ENCODE peak calls at places on chromosome 14, in ten cellular contexts. W is neuronal stem cell; T is effector memory CD4-positive, alpha-beta T cell; P is psoas muscle; R is heart right ventricle; X is CD8-positive, alpha-beta T cell; H is left ventricle myocardium inferior; M is cardiac muscle cell; B is ovary; K is thoracic aorta. J is an unnamed sample. For H3K9me3, the result is how much of the 10 kb centered on the place peaks cover.

GRCh38 chr14:55592426-55592825 is 12.4 kb downstream of the KTN1 start:
- DNase-seq in X (no peak), W (no peak), K (no peak), P (no peak), M (no peak), R (no peak), T (no peak), H (no peak), B (no peak), J (no peak)

GRCh38 chr14:37623552-37623951 is 28.1 kb downstream of the TTC6 start:
- DNase-seq in K (no peak), W (no peak), M (peak), T (no peak), R (no peak), P (no peak), H (no peak), X (no peak), B (no peak), J (no peak)

GRCh38 chr14:92026548-92027190 is 13.2 kb downstream of the TRIP11 start:
- DNase-seq in W (no peak), R (no peak), X (no peak), P (no peak), H (no peak), B (no peak), K (no peak), T (no peak), M (no peak), J (no peak)

GRCh38 chr14:100292776-100293461 is 13.3 kb downstream of the SLC25A29 start:
- DNase-seq in K (no peak), M (no peak), T (no peak), W (no peak), H (no peak), B (peak), P (peak), X (no peak), R (no peak), J (no peak)

GRCh38 chr14:64417042-64417770 is 29.1 kb downstream of the MTHFD1 start:
- DNase-seq in B (no peak), H (no peak), P (no peak), K (no peak), W (no peak), T (no peak), X (no peak), R (no peak), M (peak), J (no peak)

GRCh38 chr14:59705866-59706265 is 129.3 kb upstream of the CCDC175 start:
- DNase-seq in P (no peak), W (no peak), B (no peak), K (no peak), X (no peak), T (no peak), M (no peak), R (no peak), H (no peak), J (no peak)

GRCh38 chr14:63896278-63896720 is 43.5 kb downstream of the SYNE2 start:
- DNase-seq in K (peak), H (peak), M (peak), R (peak), X (no peak), W (no peak), B (peak), T (no peak), P (no peak), J (no peak)

GRCh38 chr14:102580552-102581110 is 11.8 kb upstream of the RCOR1 start:
- DNase-seq in T (no peak), K (no peak), B (no peak), P (no peak), X (no peak), M (no peak), R (no peak), W (no peak), H (no peak), J (no peak)

GRCh38 chr14:103593577-103593976 is 30.8 kb downstream of the COA8 start:
- DNase-seq in P (no peak), T (no peak), X (no peak), B (no peak), R (no peak), K (no peak), M (no peak), W (no peak), H (no peak), J (no peak)

GRCh38 chr14:51328089-51328941 is 88.3 kb downstream of the TMX1 start:
- DNase-seq in T (no peak), K (no peak), X (no peak), B (no peak), P (no peak), H (no peak), W (no peak), R (peak), M (peak), J (no peak)

GRCh38 chr14:99377951-99378350 is 102.7 kb downstream of the SETD3 start:
- DNase-seq in T (no peak), P (no peak), B (no peak), M (no peak), W (no peak), H (no peak), X (no peak), K (no peak), R (no peak), J (no peak)

GRCh38 chr14:51448831-51449665 is 202.7 kb upstream of the FRMD6 start:
- DNase-seq in X (no peak), W (no peak), M (peak), B (peak), T (no peak), P (peak), K (peak), H (peak), R (peak), J (no peak)

GRCh38 chr14:39469094-39469710 is 37.0 kb upstream of the FBXO33 start:
- DNase-seq in R (no peak), M (peak), T (no peak), K (no peak), P (no peak), X (peak), H (no peak), W (no peak), B (no peak), J (no peak)

GRCh38 chr14:94093418-94093817 is 12.3 kb downstream of the IFI27L1 start:
- DNase-seq in K (no peak), R (no peak), X (no peak), H (no peak), M (no peak), B (no peak), W (no peak), P (no peak), T (no peak), J (no peak)

GRCh38 chr14:96126339-96126770 is 78.3 kb upstream of the BDKRB2 start:
- DNase-seq in X (peak), T (no peak), H (no peak), W (no peak), P (no peak), B (no peak), K (no peak), M (peak), R (no peak), J (no peak)

GRCh38 chr14:74620497-74620921 is 8.5 kb upstream of the LTBP2 start:
- DNase-seq in M (peak), K (no peak), X (no peak), T (no peak), B (no peak), W (no peak), P (no peak), H (no peak), R (no peak), J (no peak)

GRCh38 chr14:39722547-39723273 is 290.5 kb upstream of the FBXO33 start:
- DNase-seq in R (no peak), W (no peak), X (no peak), M (no peak), H (no peak), T (no peak), P (no peak), B (no peak), K (no peak), J (no peak)

GRCh38 chr14:61025239-61026223 is 44.5 kb downstream of the SLC38A6 start:
- DNase-seq in H (peak), K (peak), W (peak), R (peak), P (peak), X (peak), T (no peak), B (peak), M (peak), J (peak)

GRCh38 chr14:49992901-49993335 is 100.0 kb downstream of the ARF6 start:
- DNase-seq in R (peak), W (no peak), K (no peak), X (no peak), H (no peak), B (no peak), T (no peak), M (peak), P (no peak), J (no peak)

GRCh38 chr14:23681337-23681736 is 45.2 kb downstream of the DHRS2 start:
- DNase-seq in T (no peak), H (no peak), R (no peak), B (no peak), P (no peak), X (no peak), K (no peak), W (no peak), M (no peak), J (no peak)

GRCh38 chr14:104066719-104067118 is 18.8 kb upstream of the ASPG start:
- DNase-seq in W (no peak), K (no peak), B (no peak), P (no peak), T (no peak), M (no peak), R (no peak), H (no peak), X (no peak), J (no peak)

GRCh38 chr14:94383777-94384176 is 4.6 kb downstream of the SERPINA1 start:
- DNase-seq in T (no peak), R (no peak), W (no peak), P (no peak), H (no peak), M (no peak), B (no peak), X (no peak), K (no peak), J (no peak)

GRCh38 chr14:59755388-59755787 is 115.2 kb downstream of the RTN1 start:
- DNase-seq in R (no peak), K (no peak), H (no peak), X (no peak), W (no peak), M (no peak), P (no peak), T (no peak), B (no peak), J (no peak)

DNA sequence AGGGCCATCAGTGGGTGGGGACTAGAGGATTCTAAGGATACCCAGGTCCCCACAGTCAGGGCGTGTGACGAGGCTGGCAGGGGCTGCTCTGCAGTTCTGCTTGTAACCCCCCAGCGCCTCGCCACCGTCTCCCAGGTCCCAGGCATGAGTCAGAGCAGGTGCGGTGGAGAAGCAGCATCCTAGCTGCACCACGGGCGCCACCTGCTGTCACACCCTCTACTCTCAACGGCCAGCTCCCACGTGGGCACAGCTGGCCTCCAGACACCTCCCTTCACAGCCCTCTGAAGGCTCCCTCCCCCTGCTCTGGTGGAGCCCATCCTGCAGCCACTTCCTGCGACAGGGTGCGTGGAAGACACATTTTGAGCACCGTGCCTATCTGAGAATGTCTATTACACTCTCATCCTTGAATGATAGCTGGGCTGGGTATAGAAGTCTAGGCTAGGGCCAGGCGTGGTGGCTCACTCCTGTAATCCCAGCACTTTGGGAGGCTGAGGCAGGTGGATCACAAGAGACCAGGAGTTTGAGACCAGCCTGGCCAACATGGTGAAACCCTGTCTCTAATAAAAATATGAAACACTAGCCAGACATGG is 6.9 kb upstream of the NUDT14 start:
- DNase-seq in B (no peak), X (no peak), K (no peak), W (no peak), R (no peak), T (no peak), M (no peak), P (no peak), H (no peak), J (no peak)
- H3K9me3 ChIP-seq in B (under half), X (under half), K (under half), W (under half), R (under half), T (under half), M (under half), P (under half), H (under half), J (under half)

GRCh38 chr14:33040548-33041140 is 102.0 kb downstream of the NPAS3 start:
- DNase-seq in K (no peak), H (no peak), R (no peak), B (no peak), P (no peak), T (no peak), M (no peak), W (no peak), X (no peak), J (no peak)
- H3K9me3 ChIP-seq in K (under half), H (under half), R (under half), B (under half), P (under half), T (under half), M (under half), W (half or more), X (under half), J (under half)

DNA sequence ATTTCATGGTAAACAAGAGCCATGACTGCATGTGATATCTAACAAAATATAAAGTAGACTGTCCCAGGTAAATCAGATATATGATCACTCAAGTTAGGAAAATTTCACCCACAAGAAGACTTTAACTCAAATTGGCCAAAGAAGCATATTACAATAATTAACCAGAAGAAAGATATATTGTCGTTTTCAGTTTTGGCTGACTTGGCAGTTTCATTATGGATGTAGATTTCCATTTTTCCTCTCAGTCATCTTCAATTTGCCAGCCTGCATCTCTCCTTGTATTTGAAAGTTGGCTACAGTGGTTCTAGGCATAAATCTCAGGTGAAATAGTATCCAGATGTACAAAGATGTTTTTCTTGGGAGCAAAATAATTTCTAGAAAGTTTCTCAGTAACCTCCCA is 761.6 kb downstream of the LRFN5 start:
- DNase-seq in R (no peak), X (no peak), T (no peak), W (no peak), P (no peak), B (no peak), H (no peak), M (no peak), K (no peak), J (no peak)
- H3K9me3 ChIP-seq in R (under half), X (under half), T (under half), W (under half), P (under half), B (under half), H (under half), M (under half), K (under half), J (under half)

GRCh38 chr14:68297871-68298468 is 478.4 kb downstream of the RAD51B start:
- DNase-seq in M (peak), P (no peak), T (no peak), K (no peak), X (no peak), H (no peak), R (no peak), B (no peak), W (no peak), J (no peak)

GRCh38 chr14:68295316-68295816 is 475.8 kb downstream of the RAD51B start:
- DNase-seq in R (peak), K (no peak), H (peak), W (no peak), M (peak), X (no peak), P (peak), T (no peak), B (peak), J (no peak)

GRCh38 chr14:68305738-68306137 is 486.2 kb downstream of the RAD51B start:
- DNase-seq in B (no peak), P (no peak), M (no peak), R (no peak), T (no peak), W (no peak), K (no peak), X (no peak), H (no peak), J (no peak)

GRCh38 chr14:68297011-68297410 is 477.4 kb downstream of the RAD51B start:
- DNase-seq in H (no peak), W (no peak), B (no peak), M (no peak), K (no peak), R (no peak), P (no peak), X (no peak), T (no peak), J (no peak)

GRCh38 chr14:68300608-68301007 is 481.0 kb downstream of the RAD51B start:
- DNase-seq in R (no peak), T (no peak), K (no peak), B (no peak), P (no peak), M (no peak), H (no peak), X (no peak), W (no peak), J (no peak)
- H3K9me3 ChIP-seq in R (under half), T (under half), K (under half), B (under half), P (under half), M (under half), H (under half), X (under half), W (under half), J (under half)

GRCh38 chr14:62436256-62436655 is 609.0 kb downstream of the KCNH5 start:
- DNase-seq in K (no peak), R (no peak), M (no peak), P (no peak), W (no peak), B (no peak), X (no peak), H (no peak), T (no peak), J (no peak)
- H3K9me3 ChIP-seq in K (under half), R (under half), M (under half), P (under half), W (under half), B (under half), X (under half), H (half or more), T (under half), J (under half)

J was measured in T-helper 17 cell.